ENCODE peak calls at places on chromosomes 5 and 9, in six cellular contexts. One of them, this sample, is unnamed.

GRCh38 chr5:108687599-108688220 is 60.0 kb upstream of the FER start:
- DNase-seq in tibial nerve: no peak
- DNase-seq in adrenal gland: no peak
- DNase-seq in heart left ventricle: no peak
- DNase-seq in Peyer's patch: no peak
- DNase-seq in sigmoid colon: no peak
- DNase-seq in this sample: no peak

GRCh38 chr9:108467653-108468324 is 388.0 kb downstream of the ACTL7B start:
- DNase-seq in tibial nerve: no peak
- DNase-seq in adrenal gland: no peak
- DNase-seq in heart left ventricle: no peak
- DNase-seq in Peyer's patch: no peak
- DNase-seq in sigmoid colon: no peak
- DNase-seq in this sample: peak; percentile 61

GRCh38 chr9:16002816-16003215 is 450.0 kb downstream of the CCDC171 start:
- DNase-seq in tibial nerve: no peak
- DNase-seq in adrenal gland: no peak
- DNase-seq in heart left ventricle: no peak
- DNase-seq in Peyer's patch: no peak
- DNase-seq in sigmoid colon: no peak
- DNase-seq in this sample: no peak

GRCh38 chr9:136720251-136720886 is 8.0 kb downstream of the DIPK1B start:
- DNase-seq in tibial nerve: no peak
- DNase-seq in adrenal gland: no peak
- DNase-seq in heart left ventricle: peak; percentile 61
- DNase-seq in Peyer's patch: no peak
- DNase-seq in sigmoid colon: peak; percentile 84
- DNase-seq in this sample: no peak

GRCh38 chr5:107484261-107484660 is 186.5 kb downstream of the EFNA5 start:
- DNase-seq in tibial nerve: no peak
- DNase-seq in adrenal gland: no peak
- DNase-seq in heart left ventricle: no peak
- DNase-seq in Peyer's patch: no peak
- DNase-seq in sigmoid colon: no peak
- DNase-seq in this sample: no peak

GRCh38 chr5:160504906-160505305 is 83.3 kb downstream of the PTTG1 start:
- DNase-seq in tibial nerve: no peak
- DNase-seq in adrenal gland: no peak
- DNase-seq in heart left ventricle: no peak
- DNase-seq in Peyer's patch: no peak
- DNase-seq in sigmoid colon: no peak
- DNase-seq in this sample: no peak

GRCh38 chr9:14924821-14925220 is 14.6 kb upstream of the FREM1 start:
- DNase-seq in tibial nerve: no peak
- DNase-seq in adrenal gland: no peak
- DNase-seq in heart left ventricle: no peak
- DNase-seq in Peyer's patch: no peak
- DNase-seq in sigmoid colon: no peak
- DNase-seq in this sample: no peak

GRCh38 chr5:146560205-146560812 is 44.3 kb upstream of the GPR151 start:
- DNase-seq in tibial nerve: no peak
- DNase-seq in adrenal gland: no peak
- DNase-seq in heart left ventricle: no peak
- DNase-seq in Peyer's patch: no peak
- DNase-seq in sigmoid colon: no peak
- DNase-seq in this sample: no peak

GRCh38 chr5:56164371-56164770 is 68.8 kb downstream of the ANKRD55 start:
- DNase-seq in tibial nerve: no peak
- DNase-seq in adrenal gland: peak; percentile 64
- DNase-seq in heart left ventricle: no peak
- DNase-seq in Peyer's patch: no peak
- DNase-seq in sigmoid colon: no peak
- DNase-seq in this sample: no peak

GRCh38 chr5:60355181-60355580 is 344.8 kb downstream of the DEPDC1B start:
- DNase-seq in tibial nerve: no peak
- DNase-seq in adrenal gland: no peak
- DNase-seq in heart left ventricle: no peak
- DNase-seq in Peyer's patch: no peak
- DNase-seq in sigmoid colon: no peak
- DNase-seq in this sample: no peak

GRCh38 chr9:70421272-70422180 is 7.1 kb upstream of the KLF9 start:
- DNase-seq in tibial nerve: peak; percentile 42
- DNase-seq in adrenal gland: no peak
- DNase-seq in heart left ventricle: no peak
- DNase-seq in Peyer's patch: peak; percentile 40
- DNase-seq in sigmoid colon: peak; percentile 83
- DNase-seq in this sample: no peak

GRCh38 chr5:93583799-93584530 is 943 bp downstream of the NR2F1 start:
- DNase-seq in tibial nerve: no peak
- DNase-seq in adrenal gland: peak; percentile 68
- DNase-seq in heart left ventricle: peak; percentile 37
- DNase-seq in Peyer's patch: no peak
- DNase-seq in sigmoid colon: peak; percentile 71
- DNase-seq in this sample: no peak

GRCh38 chr9:97811534-97812246 is 41.3 kb upstream of the FOXE1 start:
- DNase-seq in tibial nerve: no peak
- DNase-seq in adrenal gland: no peak
- DNase-seq in heart left ventricle: no peak
- DNase-seq in Peyer's patch: no peak
- DNase-seq in sigmoid colon: no peak
- DNase-seq in this sample: no peak

GRCh38 chr5:75051217-75051751 is 1.1 kb downstream of the GCNT4 start:
- DNase-seq in tibial nerve: no peak
- DNase-seq in adrenal gland: no peak
- DNase-seq in heart left ventricle: no peak
- DNase-seq in Peyer's patch: no peak
- DNase-seq in sigmoid colon: no peak
- DNase-seq in this sample: peak; percentile 74

GRCh38 chr5:65696892-65697291 is 25.0 kb downstream of the SGTB start:
- DNase-seq in tibial nerve: no peak
- DNase-seq in adrenal gland: no peak
- DNase-seq in heart left ventricle: no peak
- DNase-seq in Peyer's patch: no peak
- DNase-seq in sigmoid colon: no peak
- DNase-seq in this sample: no peak
- TF ChIP-seq POLR2A in tibial nerve: no peak
- TF ChIP-seq POLR2A in adrenal gland: no peak
- TF ChIP-seq POLR2A in heart left ventricle: no peak
- TF ChIP-seq POLR2A in Peyer's patch: no peak
- TF ChIP-seq POLR2A in sigmoid colon: no peak
- TF ChIP-seq POLR2A in this sample: no peak

GRCh38 chr5:125073090-125073489 is 326.7 kb upstream of the ZNF608 start:
- DNase-seq in tibial nerve: no peak
- DNase-seq in adrenal gland: no peak
- DNase-seq in heart left ventricle: no peak
- DNase-seq in Peyer's patch: no peak
- DNase-seq in sigmoid colon: no peak
- DNase-seq in this sample: no peak
- H3K4me1 ChIP-seq in tibial nerve: no peaks in the 10 kb centered on the region
- H3K4me1 ChIP-seq in adrenal gland: no peaks in the 10 kb centered on the region
- H3K4me1 ChIP-seq in heart left ventricle: no peaks in the 10 kb centered on the region
- H3K4me1 ChIP-seq in Peyer's patch: no peaks in the 10 kb centered on the region
- H3K4me1 ChIP-seq in sigmoid colon: no peaks in the 10 kb centered on the region
- H3K4me1 ChIP-seq in this sample: no peaks in the 10 kb centered on the region

GRCh38 chr5:90807483-90807882 is 248.9 kb downstream of the ADGRV1 start:
- DNase-seq in tibial nerve: no peak
- DNase-seq in adrenal gland: no peak
- DNase-seq in heart left ventricle: no peak
- DNase-seq in Peyer's patch: no peak
- DNase-seq in sigmoid colon: no peak
- DNase-seq in this sample: no peak

GRCh38 chr5:90809695-90810094 is 251.1 kb downstream of the ADGRV1 start:
- DNase-seq in tibial nerve: no peak
- DNase-seq in adrenal gland: peak; percentile 13
- DNase-seq in heart left ventricle: no peak
- DNase-seq in Peyer's patch: no peak
- DNase-seq in sigmoid colon: no peak
- DNase-seq in this sample: no peak

GRCh38 chr5:90813392-90813791 is 254.8 kb downstream of the ADGRV1 start:
- DNase-seq in tibial nerve: no peak
- DNase-seq in adrenal gland: no peak
- DNase-seq in heart left ventricle: no peak
- DNase-seq in Peyer's patch: no peak
- DNase-seq in sigmoid colon: no peak
- DNase-seq in this sample: no peak
- TF ChIP-seq POLR2A in tibial nerve: no peak
- TF ChIP-seq POLR2A in adrenal gland: no peak
- TF ChIP-seq POLR2A in heart left ventricle: no peak
- TF ChIP-seq POLR2A in Peyer's patch: no peak
- TF ChIP-seq POLR2A in sigmoid colon: no peak
- TF ChIP-seq POLR2A in this sample: no peak

GRCh38 chr5:150612905-150613670 is 27.4 kb upstream of the SYNPO start:
- DNase-seq in tibial nerve: no peak
- DNase-seq in adrenal gland: no peak
- DNase-seq in heart left ventricle: no peak
- DNase-seq in Peyer's patch: no peak
- DNase-seq in sigmoid colon: no peak
- DNase-seq in this sample: peak; percentile 53
- H3K4me1 ChIP-seq in tibial nerve: peaks cover 28% of the 10 kb centered on the region
- H3K4me1 ChIP-seq in adrenal gland: peaks cover 43% of the 10 kb centered on the region
- H3K4me1 ChIP-seq in heart left ventricle: peaks cover 94% of the 10 kb centered on the region
- H3K4me1 ChIP-seq in Peyer's patch: peaks cover 24% of the 10 kb centered on the region
- H3K4me1 ChIP-seq in sigmoid colon: peaks cover 66% of the 10 kb centered on the region
- H3K4me1 ChIP-seq in this sample: peaks cover 66% of the 10 kb centered on the region